ENCODE peak calls at places on chromosomes 12 and 14, in seven cellular contexts. One of them, this sample, is unnamed.

GRCh38 chr14:93295541-93296220 is 37.2 kb downstream of the BTBD7 start:
- DNase-seq in mesendoderm: no peak
- DNase-seq in IMR-90: no peak
- DNase-seq in H9: no peak
- DNase-seq in trophoblast cell: no peak
- DNase-seq in H1: no peak
- DNase-seq in mesenchymal stem cell: no peak
- DNase-seq in this sample: no peak

GRCh38 chr12:20549115-20549719 is 145.9 kb upstream of the SLCO1C1 start:
- DNase-seq in mesendoderm: peak
- DNase-seq in IMR-90: peak
- DNase-seq in H9: no peak
- DNase-seq in trophoblast cell: no peak
- DNase-seq in H1: no peak
- DNase-seq in mesenchymal stem cell: peak
- DNase-seq in this sample: peak

GRCh38 chr14:88129306-88130056 is 124.5 kb downstream of the GPR65 start:
- DNase-seq in mesendoderm: peak
- DNase-seq in IMR-90: peak
- DNase-seq in H9: no peak
- DNase-seq in trophoblast cell: peak
- DNase-seq in H1: no peak
- DNase-seq in mesenchymal stem cell: peak
- DNase-seq in this sample: no peak

GRCh38 chr14:68473794-68474193 is 319.1 kb downstream of the ZFP36L1 start:
- DNase-seq in mesendoderm: no peak
- DNase-seq in IMR-90: no peak
- DNase-seq in H9: no peak
- DNase-seq in trophoblast cell: no peak
- DNase-seq in H1: no peak
- DNase-seq in mesenchymal stem cell: no peak
- DNase-seq in this sample: no peak

GRCh38 chr12:87021400-87021799 is 765.2 kb upstream of the MGAT4C start:
- DNase-seq in mesendoderm: no peak
- DNase-seq in IMR-90: no peak
- DNase-seq in H9: no peak
- DNase-seq in trophoblast cell: no peak
- DNase-seq in H1: no peak
- DNase-seq in mesenchymal stem cell: no peak
- DNase-seq in this sample: no peak

GRCh38 chr14:79586401-79586800 is 624.9 kb downstream of the DIO2 start:
- DNase-seq in mesendoderm: no peak
- DNase-seq in IMR-90: no peak
- DNase-seq in H9: no peak
- DNase-seq in trophoblast cell: no peak
- DNase-seq in H1: no peak
- DNase-seq in mesenchymal stem cell: no peak
- DNase-seq in this sample: no peak

GRCh38 chr12:44227601-44228000 is 391.7 kb downstream of the TMEM117 start:
- DNase-seq in mesendoderm: no peak
- DNase-seq in IMR-90: peak
- DNase-seq in H9: no peak
- DNase-seq in trophoblast cell: no peak
- DNase-seq in H1: no peak
- DNase-seq in mesenchymal stem cell: peak
- DNase-seq in this sample: no peak

GRCh38 chr12:47820631-47821345 is 1.1 kb upstream of the HDAC7 start:
- DNase-seq in mesendoderm: peak
- DNase-seq in IMR-90: peak
- DNase-seq in H9: peak
- DNase-seq in trophoblast cell: peak
- DNase-seq in H1: no peak
- DNase-seq in mesenchymal stem cell: peak
- DNase-seq in this sample: peak

GRCh38 chr12:12201274-12201758 is 65.5 kb downstream of the LRP6 start:
- DNase-seq in mesendoderm: no peak
- DNase-seq in IMR-90: peak
- DNase-seq in H9: no peak
- DNase-seq in trophoblast cell: no peak
- DNase-seq in H1: no peak
- DNase-seq in mesenchymal stem cell: no peak
- DNase-seq in this sample: no peak

GRCh38 chr14:35387209-35387608 is 17.3 kb downstream of the NFKBIA start:
- DNase-seq in mesendoderm: no peak
- DNase-seq in IMR-90: no peak
- DNase-seq in H9: no peak
- DNase-seq in trophoblast cell: no peak
- DNase-seq in H1: no peak
- DNase-seq in mesenchymal stem cell: no peak
- DNase-seq in this sample: no peak

GRCh38 chr14:70189678-70190077 is 927 bp upstream of the SLC8A3 start:
- DNase-seq in mesendoderm: no peak
- DNase-seq in IMR-90: no peak
- DNase-seq in H9: peak
- DNase-seq in trophoblast cell: peak
- DNase-seq in H1: no peak
- DNase-seq in mesenchymal stem cell: no peak
- DNase-seq in this sample: no peak

GRCh38 chr12:64404470-64405446 is 566 bp downstream of the XPOT start:
- DNase-seq in mesendoderm: peak
- DNase-seq in IMR-90: peak
- DNase-seq in H9: peak
- DNase-seq in trophoblast cell: peak
- DNase-seq in H1: no peak
- DNase-seq in mesenchymal stem cell: peak
- DNase-seq in this sample: no peak

GRCh38 chr12:48925218-48925871 is at the start of gene FKBP11:
- DNase-seq in mesendoderm: peak
- DNase-seq in IMR-90: peak
- DNase-seq in H9: peak
- DNase-seq in trophoblast cell: peak
- DNase-seq in H1: peak
- DNase-seq in mesenchymal stem cell: peak
- DNase-seq in this sample: no peak

DNA sequence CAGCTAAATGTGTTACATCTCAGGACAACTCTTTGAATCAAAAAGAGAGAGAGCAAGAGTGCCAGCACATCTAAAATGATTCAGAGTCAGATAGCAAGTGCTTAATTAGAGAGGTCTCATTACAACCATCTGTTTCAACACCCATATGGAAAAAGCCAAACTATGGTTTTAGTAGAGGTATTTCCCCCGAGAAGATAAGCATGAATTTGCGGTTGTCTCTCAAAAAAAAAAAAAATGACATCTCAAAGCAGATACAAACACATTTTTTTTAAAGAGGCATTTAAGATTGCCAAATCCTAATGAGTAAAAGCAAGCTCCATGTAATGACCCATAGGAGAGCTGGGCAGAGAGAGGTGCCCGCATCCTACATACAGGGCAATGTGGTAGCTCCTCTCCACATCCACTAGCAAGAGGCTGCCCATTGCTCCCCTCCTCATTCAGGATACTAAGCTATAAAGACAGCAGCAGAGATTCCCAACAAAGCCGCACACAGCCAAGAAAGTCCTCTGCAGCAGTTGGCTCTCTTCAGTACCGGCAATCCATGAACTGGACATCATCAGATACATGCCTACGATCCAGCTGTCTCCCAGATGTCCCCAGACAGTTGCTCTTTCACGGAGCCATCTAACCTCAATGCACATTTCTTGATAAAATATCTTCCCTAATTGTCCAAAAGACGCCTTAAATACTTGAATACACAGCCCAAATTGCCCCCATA is 100.4 kb downstream of the EFCAB11 start:
- DNase-seq in mesendoderm: no peak
- DNase-seq in IMR-90: no peak
- DNase-seq in H9: no peak
- DNase-seq in trophoblast cell: peak
- DNase-seq in H1: no peak
- DNase-seq in mesenchymal stem cell: no peak
- DNase-seq in this sample: no peak
- H2BK120ac ChIP-seq in mesendoderm: no peak
- H2BK120ac ChIP-seq in IMR-90: peak
- H2BK120ac ChIP-seq in H9: no peak
- H2BK120ac ChIP-seq in trophoblast cell: no peak
- H2BK120ac ChIP-seq in H1: no peak
- H2BK120ac ChIP-seq in mesenchymal stem cell: no peak
- H2BK120ac ChIP-seq in this sample: no peak

GRCh38 chr14:66910306-66910705 is 278.9 kb upstream of the GARIN2 start:
- DNase-seq in mesendoderm: no peak
- DNase-seq in IMR-90: peak
- DNase-seq in H9: no peak
- DNase-seq in trophoblast cell: no peak
- DNase-seq in H1: no peak
- DNase-seq in mesenchymal stem cell: no peak
- DNase-seq in this sample: no peak
- H3K4ac ChIP-seq in mesendoderm: no peak
- H3K4ac ChIP-seq in IMR-90: no peak
- H3K4ac ChIP-seq in H9: no peak
- H3K4ac ChIP-seq in trophoblast cell: no peak
- H3K4ac ChIP-seq in H1: no peak
- H3K4ac ChIP-seq in mesenchymal stem cell: no peak
- H3K4ac ChIP-seq in this sample: no peak

DNA sequence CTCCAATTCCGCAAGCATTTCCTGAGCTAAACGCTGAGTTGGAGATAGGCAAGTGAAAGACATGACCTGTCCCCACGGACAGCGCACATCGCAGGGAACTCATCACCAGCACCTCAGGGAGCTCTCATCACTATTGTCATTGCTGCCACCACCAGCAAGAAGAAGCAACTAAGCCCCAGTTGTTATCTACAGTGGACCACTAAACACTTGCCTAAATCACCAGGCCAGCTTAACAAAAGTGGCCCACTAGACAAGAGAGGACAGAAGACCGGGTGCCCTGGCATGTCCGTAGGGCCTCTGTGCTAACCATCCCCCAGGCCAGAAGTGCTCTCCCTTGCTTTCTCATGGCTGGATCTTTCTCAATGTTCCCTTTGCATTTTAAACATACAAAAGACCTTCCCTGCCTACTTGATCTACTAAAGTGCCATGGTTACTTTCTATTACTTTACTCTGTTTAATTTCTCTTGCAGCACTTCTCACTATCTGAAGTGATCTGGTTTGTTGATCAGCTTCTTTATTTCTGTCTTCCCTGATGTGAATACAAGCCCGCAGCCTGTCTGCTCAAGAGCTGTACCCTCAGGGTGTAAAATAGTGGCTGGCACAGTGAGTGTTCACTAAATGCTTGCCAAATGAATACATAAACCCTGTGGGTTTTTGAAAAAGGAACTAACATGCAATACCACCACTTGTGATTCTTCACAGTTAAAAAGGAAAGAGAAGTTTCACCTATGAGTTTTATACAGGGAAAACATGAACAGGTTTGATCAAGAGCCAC is 60.9 kb upstream of the RFLNA start:
- DNase-seq in mesendoderm: no peak
- DNase-seq in IMR-90: no peak
- DNase-seq in H9: no peak
- DNase-seq in trophoblast cell: peak
- DNase-seq in H1: no peak
- DNase-seq in mesenchymal stem cell: peak
- DNase-seq in this sample: no peak
- H2BK120ac ChIP-seq in mesendoderm: no peak
- H2BK120ac ChIP-seq in IMR-90: peak
- H2BK120ac ChIP-seq in H9: no peak
- H2BK120ac ChIP-seq in trophoblast cell: no peak
- H2BK120ac ChIP-seq in H1: no peak
- H2BK120ac ChIP-seq in mesenchymal stem cell: peak
- H2BK120ac ChIP-seq in this sample: no peak

DNA sequence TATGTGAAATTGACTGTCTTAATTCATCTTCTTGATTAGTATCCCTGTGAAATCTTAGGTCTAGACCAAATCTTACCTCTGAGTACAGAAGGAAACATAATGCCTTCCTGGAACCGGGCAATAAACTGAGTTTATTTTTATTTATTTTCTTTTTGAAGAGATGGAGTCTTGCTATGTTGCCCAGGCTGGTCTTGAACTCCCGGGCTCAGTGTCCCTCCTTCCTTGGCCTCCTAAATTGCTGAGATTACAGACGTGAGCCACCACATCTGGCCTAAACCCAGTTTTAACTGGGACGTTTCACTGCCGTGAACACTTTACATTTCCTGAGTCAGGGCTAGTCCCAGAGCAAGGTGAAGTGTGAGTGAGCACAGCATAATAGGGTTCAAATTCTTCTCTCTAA is 714 bp downstream of the GUCY2C start:
- DNase-seq in mesendoderm: no peak
- DNase-seq in IMR-90: no peak
- DNase-seq in H9: no peak
- DNase-seq in trophoblast cell: no peak
- DNase-seq in H1: no peak
- DNase-seq in mesenchymal stem cell: no peak
- DNase-seq in this sample: no peak
- H3K4ac ChIP-seq in mesendoderm: no peak
- H3K4ac ChIP-seq in IMR-90: no peak
- H3K4ac ChIP-seq in H9: no peak
- H3K4ac ChIP-seq in trophoblast cell: no peak
- H3K4ac ChIP-seq in H1: no peak
- H3K4ac ChIP-seq in mesenchymal stem cell: no peak
- H3K4ac ChIP-seq in this sample: no peak

DNA sequence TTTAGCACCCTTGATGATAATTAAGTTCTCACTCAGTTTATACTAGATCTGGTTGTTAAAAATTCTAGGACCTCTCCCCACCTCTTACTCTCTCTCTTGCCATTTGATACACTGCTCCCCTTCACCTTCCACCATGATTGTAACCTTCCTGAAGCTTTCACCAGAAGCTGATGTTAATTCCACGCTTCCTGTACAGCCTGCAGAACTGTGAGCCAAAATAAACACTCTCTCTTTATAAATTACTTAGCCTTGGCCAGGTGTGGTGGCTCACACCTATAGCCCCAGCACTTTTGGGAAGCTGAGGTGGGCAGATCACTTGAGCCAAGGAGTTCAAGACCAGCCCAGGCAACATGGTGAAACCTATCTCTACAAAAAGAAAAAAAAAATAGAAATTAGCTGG is 11.1 kb upstream of the HECTD4 start:
- DNase-seq in mesendoderm: no peak
- DNase-seq in IMR-90: no peak
- DNase-seq in H9: no peak
- DNase-seq in trophoblast cell: no peak
- DNase-seq in H1: no peak
- DNase-seq in mesenchymal stem cell: no peak
- DNase-seq in this sample: no peak
- H2BK120ac ChIP-seq in mesendoderm: no peak
- H2BK120ac ChIP-seq in IMR-90: no peak
- H2BK120ac ChIP-seq in H9: no peak
- H2BK120ac ChIP-seq in trophoblast cell: no peak
- H2BK120ac ChIP-seq in H1: no peak
- H2BK120ac ChIP-seq in mesenchymal stem cell: no peak
- H2BK120ac ChIP-seq in this sample: no peak

DNA sequence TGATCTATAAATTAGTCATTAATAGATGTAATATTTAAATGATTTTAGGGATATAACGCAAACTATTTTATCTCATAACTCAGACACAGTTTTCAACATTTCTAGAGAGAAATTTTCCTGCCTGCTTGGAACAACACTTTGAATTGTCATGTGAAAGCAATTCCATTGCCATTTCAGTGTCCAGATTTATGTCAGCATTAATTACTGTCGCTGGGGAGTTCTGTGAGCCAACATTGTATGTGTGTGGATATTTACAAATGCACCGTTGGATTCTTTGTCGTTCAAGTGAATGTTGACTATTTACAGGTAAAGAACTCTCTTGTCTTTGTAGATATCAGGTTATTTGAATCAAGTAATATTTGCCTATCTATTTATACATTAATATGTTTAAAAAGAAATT is 465.3 kb upstream of the RGS6 start:
- DNase-seq in mesendoderm: no peak
- DNase-seq in IMR-90: no peak
- DNase-seq in H9: no peak
- DNase-seq in trophoblast cell: no peak
- DNase-seq in H1: no peak
- DNase-seq in mesenchymal stem cell: no peak
- DNase-seq in this sample: no peak
- H3K4ac ChIP-seq in mesendoderm: no peak
- H3K4ac ChIP-seq in IMR-90: no peak
- H3K4ac ChIP-seq in H9: no peak
- H3K4ac ChIP-seq in trophoblast cell: no peak
- H3K4ac ChIP-seq in H1: no peak
- H3K4ac ChIP-seq in mesenchymal stem cell: no peak
- H3K4ac ChIP-seq in this sample: no peak

This sample was measured in neuronal stem cell.